ENCODE peak calls at places on chromosomes 3 and 15, in ten cellular contexts. D is nephron progenitor cell, E is MM.1S, V is sigmoid colon, U is progenitor cell of endocrine pancreas, K is fibroblast of pulmonary artery, X is BJ, B is uterus, F is fibroblast of lung, L is upper lobe of right lung. R is an unnamed sample.

GRCh38 chr3:141439589-141439988 is 47.2 kb upstream of the RASA2 start:
- DNase-seq in D (no peak), E (no peak), V (no peak), U (no peak), K (no peak), X (no peak), B (no peak), F (no peak), L (no peak), R (no peak)

GRCh38 chr3:184230081-184230602 is 757 bp downstream of the VWA5B2 start:
- DNase-seq in D (peak), E (no peak), V (no peak), U (peak), K (no peak), X (no peak), B (no peak), F (no peak), L (no peak), R (peak)

GRCh38 chr15:84793431-84793830 is 23.7 kb upstream of the ALPK3 start:
- DNase-seq in D (no peak), E (no peak), V (no peak), U (no peak), K (no peak), X (no peak), B (no peak), F (no peak), L (no peak), R (no peak)

GRCh38 chr15:68097029-68097428 is 42.9 kb downstream of the PIAS1 start:
- DNase-seq in D (no peak), E (no peak), V (no peak), U (no peak), K (peak), X (no peak), B (no peak), F (peak), L (no peak), R (no peak)

GRCh38 chr3:184338538-184338945 is 1.1 kb downstream of the FAM131A start:
- DNase-seq in D (peak), E (no peak), V (peak), U (peak), K (peak), X (no peak), B (peak), F (peak), L (peak), R (peak)

GRCh38 chr15:93520206-93520605 is 431.2 kb upstream of the RGMA start:
- DNase-seq in D (no peak), E (no peak), V (no peak), U (no peak), K (no peak), X (no peak), B (no peak), F (no peak), L (no peak), R (no peak)

GRCh38 chr3:190092250-190092649 is 28.4 kb downstream of the P3H2 start:
- DNase-seq in D (no peak), E (no peak), V (no peak), U (no peak), K (peak), X (no peak), B (no peak), F (peak), L (no peak), R (no peak)

GRCh38 chr15:79643393-79643792 is 211.3 kb downstream of the MINAR1 start:
- DNase-seq in D (no peak), E (no peak), V (no peak), U (no peak), K (no peak), X (no peak), B (no peak), F (no peak), L (no peak), R (no peak)

GRCh38 chr3:128483657-128484403 is 9.2 kb downstream of the GATA2 start:
- DNase-seq in D (no peak), E (no peak), V (no peak), U (no peak), K (no peak), X (no peak), B (peak), F (no peak), L (no peak), R (no peak)

GRCh38 chr3:151003024-151003771 is 30.7 kb upstream of the CLRN1 start:
- DNase-seq in D (no peak), E (no peak), V (no peak), U (no peak), K (peak), X (no peak), B (no peak), F (peak), L (no peak), R (no peak)

GRCh38 chr3:137761099-137761562 is 3.0 kb upstream of the SOX14 start:
- DNase-seq in D (peak), E (no peak), V (no peak), U (no peak), K (no peak), X (no peak), B (no peak), F (no peak), L (no peak), R (no peak)

GRCh38 chr15:90266061-90266431 is 574 bp downstream of the NGRN start:
- DNase-seq in D (peak), E (no peak), V (peak), U (no peak), K (peak), X (no peak), B (no peak), F (peak), L (peak), R (peak)

GRCh38 chr15:91291673-91292072 is 191.6 kb downstream of the SV2B start:
- DNase-seq in D (no peak), E (no peak), V (no peak), U (no peak), K (peak), X (no peak), B (peak), F (peak), L (no peak), R (peak)

GRCh38 chr3:14295777-14296176 is 106.6 kb upstream of the SLC6A6 start:
- DNase-seq in D (no peak), E (no peak), V (no peak), U (no peak), K (no peak), X (no peak), B (no peak), F (no peak), L (no peak), R (no peak)

GRCh38 chr15:36185438-36185837 is 394.0 kb upstream of the CDIN1 start:
- DNase-seq in D (no peak), E (no peak), V (no peak), U (no peak), K (no peak), X (no peak), B (no peak), F (peak), L (no peak), R (no peak)

GRCh38 chr3:72487078-72487765 is 361.0 kb downstream of the SHQ1 start:
- DNase-seq in D (peak), E (no peak), V (peak), U (no peak), K (peak), X (peak), B (peak), F (peak), L (peak), R (peak)

GRCh38 chr15:90191795-90192494 is 9.2 kb upstream of the SEMA4B start:
- DNase-seq in D (peak), E (peak), V (peak), U (no peak), K (peak), X (no peak), B (peak), F (peak), L (peak), R (peak)

GRCh38 chr15:74727727-74728126 is 2.4 kb upstream of the CYP1A1 start:
- DNase-seq in D (no peak), E (no peak), V (no peak), U (no peak), K (no peak), X (no peak), B (no peak), F (no peak), L (no peak), R (no peak)

GRCh38 chr3:100665230-100665629 is 44.1 kb upstream of the TFG start:
- DNase-seq in D (no peak), E (peak), V (no peak), U (no peak), K (no peak), X (no peak), B (no peak), F (no peak), L (no peak), R (no peak)

GRCh38 chr3:11618897-11619296 is 24.8 kb downstream of the VGLL4 start:
- DNase-seq in D (no peak), E (no peak), V (no peak), U (no peak), K (no peak), X (no peak), B (no peak), F (no peak), L (no peak), R (no peak)

GRCh38 chr3:99313481-99313880 is 324.9 kb upstream of the COL8A1 start:
- DNase-seq in D (no peak), E (no peak), V (no peak), U (no peak), K (peak), X (no peak), B (no peak), F (peak), L (no peak), R (no peak)

GRCh38 chr3:40333416-40333815 is 23.9 kb downstream of the EIF1B start:
- DNase-seq in D (no peak), E (no peak), V (no peak), U (no peak), K (no peak), X (no peak), B (no peak), F (no peak), L (no peak), R (no peak)

GRCh38 chr3:185851046-185851445 is 26.2 kb upstream of the IGF2BP2 start:
- DNase-seq in D (no peak), E (no peak), V (no peak), U (no peak), K (no peak), X (no peak), B (no peak), F (peak), L (no peak), R (no peak)

GRCh38 chr15:55654541-55654940 is 66.4 kb upstream of the PYGO1 start:
- DNase-seq in D (no peak), E (no peak), V (no peak), U (no peak), K (peak), X (no peak), B (no peak), F (peak), L (no peak), R (no peak)

GRCh38 chr3:167162083-167162482 is 218.0 kb downstream of the ZBBX start:
- DNase-seq in D (no peak), E (no peak), V (no peak), U (no peak), K (no peak), X (no peak), B (no peak), F (no peak), L (no peak), R (no peak)

GRCh38 chr15:59746777-59747176 is 57.7 kb upstream of the BNIP2 start:
- DNase-seq in D (no peak), E (no peak), V (no peak), U (no peak), K (no peak), X (no peak), B (no peak), F (no peak), L (no peak), R (no peak)

GRCh38 chr15:31470756-31471155 is 144.1 kb downstream of the KLF13 start:
- DNase-seq in D (no peak), E (no peak), V (no peak), U (no peak), K (no peak), X (no peak), B (no peak), F (no peak), L (no peak), R (no peak)

GRCh38 chr15:38068600-38068999 is 134.2 kb downstream of the TMCO5A start:
- DNase-seq in D (no peak), E (no peak), V (no peak), U (no peak), K (no peak), X (no peak), B (no peak), F (no peak), L (no peak), R (no peak)

GRCh38 chr15:89171136-89172072 is 50.0 kb downstream of the RLBP1 start:
- DNase-seq in D (peak), E (peak), V (peak), U (peak), K (peak), X (no peak), B (peak), F (peak), L (no peak), R (peak)

GRCh38 chr3:55935241-55935640 is 448.1 kb upstream of the WNT5A start:
- DNase-seq in D (no peak), E (no peak), V (no peak), U (no peak), K (no peak), X (no peak), B (no peak), F (no peak), L (no peak), R (no peak)

GRCh38 chr3:168952551-168952950 is 711.0 kb downstream of the MECOM start:
- DNase-seq in D (no peak), E (peak), V (no peak), U (no peak), K (peak), X (peak), B (no peak), F (peak), L (no peak), R (no peak)
- TF ChIP-seq CTCF in D (no peak), E (peak), V (no peak), U (no peak), K (peak), X (peak), B (peak), F (no peak), L (peak), R (no peak)

DNA sequence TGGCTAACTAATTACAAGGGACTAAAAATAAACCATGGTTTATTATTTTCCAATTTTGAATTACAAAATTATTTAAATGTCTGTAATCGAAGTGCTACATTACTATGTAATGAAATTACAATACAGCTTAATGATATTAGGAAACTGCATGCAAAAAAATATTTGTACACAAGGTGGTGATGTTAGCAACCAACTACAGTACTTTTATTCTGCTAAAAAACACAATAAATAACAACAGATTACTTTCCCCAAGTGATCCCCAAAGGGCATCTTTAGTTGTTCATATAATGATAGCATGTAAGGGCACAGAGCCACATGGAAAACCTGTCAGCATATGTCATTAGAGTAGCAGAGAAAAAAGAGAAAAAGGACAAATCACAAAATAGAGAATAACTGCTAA is 147.5 kb upstream of the SOX2 start:
- DNase-seq in D (no peak), E (no peak), V (no peak), U (no peak), K (peak), X (no peak), B (no peak), F (no peak), L (no peak), R (no peak)
- TF ChIP-seq CTCF in D (no peak), E (no peak), V (no peak), U (no peak), K (no peak), X (no peak), B (no peak), F (no peak), L (no peak), R (no peak)

GRCh38 chr15:62697636-62698035 is 344.9 kb upstream of the TPM1 start:
- DNase-seq in D (no peak), E (no peak), V (no peak), U (no peak), K (no peak), X (no peak), B (no peak), F (no peak), L (no peak), R (no peak)

DNA sequence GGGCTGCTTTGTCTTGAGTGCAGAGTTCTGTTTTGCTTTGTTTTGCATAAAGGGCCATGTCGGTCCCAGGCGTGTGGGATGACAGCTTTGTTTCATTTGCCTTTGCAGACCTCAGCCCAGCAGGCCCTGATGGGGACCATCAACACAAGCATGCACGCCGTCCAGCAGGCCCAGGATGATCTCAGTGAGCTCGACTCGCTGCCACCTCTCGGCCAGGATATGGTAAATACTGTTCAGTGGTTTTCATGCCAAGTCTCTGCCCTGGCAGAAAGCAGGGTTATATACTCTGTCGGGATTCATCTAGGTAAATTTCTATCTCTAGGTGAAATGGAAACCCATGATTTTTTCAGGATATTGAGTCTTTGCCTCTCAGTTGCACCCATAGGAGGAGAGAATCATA is 343.9 kb upstream of the TPM1 start:
- DNase-seq in D (no peak), E (no peak), V (no peak), U (no peak), K (no peak), X (no peak), B (no peak), F (no peak), L (no peak), R (no peak)
- TF ChIP-seq CTCF in D (no peak), E (no peak), V (no peak), U (no peak), K (no peak), X (no peak), B (no peak), F (no peak), L (no peak), R (no peak)

GRCh38 chr3:172666873-172667694 is 43.8 kb downstream of the NCEH1 start:
- DNase-seq in D (peak), E (peak), V (peak), U (peak), K (peak), X (no peak), B (peak), F (peak), L (no peak), R (peak)
- TF ChIP-seq CTCF in D (peak), E (peak), V (peak), U (peak), K (peak), X (peak), B (peak), F (peak), L (peak), R (peak)

GRCh38 chr3:178083906-178084823 is 452.1 kb upstream of the KCNMB2 start:
- DNase-seq in D (no peak), E (peak), V (no peak), U (no peak), K (peak), X (no peak), B (no peak), F (peak), L (no peak), R (no peak)
- TF ChIP-seq CTCF in D (peak), E (peak), V (peak), U (peak), K (peak), X (peak), B (peak), F (peak), L (peak), R (no peak)

DNA sequence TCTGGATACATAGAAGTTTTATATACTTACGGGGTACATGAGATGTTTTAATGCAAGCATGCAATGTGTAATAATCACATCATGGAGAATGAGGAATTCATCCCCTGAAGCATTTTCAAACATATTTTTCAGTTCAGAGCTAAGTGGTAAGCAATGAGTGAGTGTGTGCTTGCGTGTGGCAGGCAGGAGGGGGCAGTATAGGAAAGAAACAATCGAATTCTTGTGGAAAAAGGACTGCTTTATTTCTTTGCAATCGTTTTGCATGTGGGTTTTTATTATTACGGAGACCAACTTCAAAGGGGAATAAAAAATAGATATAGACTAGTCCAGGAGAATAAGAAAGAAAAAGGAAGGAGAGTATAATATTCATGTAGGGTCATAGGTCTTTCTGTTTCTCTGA is 271.6 kb downstream of the CHL1 start:
- DNase-seq in D (peak), E (no peak), V (no peak), U (no peak), K (no peak), X (no peak), B (no peak), F (peak), L (no peak), R (no peak)
- TF ChIP-seq CTCF in D (peak), E (peak), V (no peak), U (peak), K (peak), X (no peak), B (no peak), F (peak), L (peak), R (peak)